ENCODE peak calls at places on chromosomes 5 and 9, in six cellular contexts. U is left lobe of liver; K is DMS79; A is astrocyte of the hippocampus; D is stimulated activated CD4-positive, alpha-beta T cell treated with anti-CD3 and anti-CD28 coated beads, Interleukin-1b, Interleukin-23, amount 100 ng/mL, for 24 hours; L is ureter. W is an unnamed sample.

GRCh38 chr9:13941686-13942085 is 372.3 kb downstream of the NFIB start:
- DNase-seq in U (no peak), K (no peak), A (no peak), D (no peak), L (no peak), W (no peak)

GRCh38 chr5:83503662-83504061 is 32.1 kb downstream of the VCAN start:
- DNase-seq in U (no peak), K (no peak), A (no peak), D (no peak), L (no peak), W (no peak)

GRCh38 chr9:69421908-69422801 is 97.1 kb downstream of the ENTREP1 start:
- DNase-seq in U (peak; percentile 62), K (peak; percentile 19), A (peak; percentile 82), D (peak; percentile 16), L (peak; percentile 56), W (peak; percentile 58)

GRCh38 chr5:164306662-164307061 is 801.2 kb downstream of the MAT2B start:
- DNase-seq in U (no peak), K (no peak), A (peak; percentile 21), D (no peak), L (no peak), W (peak; percentile 50)

GRCh38 chr5:95718203-95718602 is 12.9 kb upstream of the RHOBTB3 start:
- DNase-seq in U (no peak), K (no peak), A (no peak), D (no peak), L (no peak), W (no peak)

GRCh38 chr5:172282277-172283019 is 1.1 kb downstream of the UBTD2 start:
- DNase-seq in U (no peak), K (no peak), A (peak; percentile 31), D (no peak), L (no peak), W (peak; percentile 30)

GRCh38 chr5:61916621-61917620 is 389.1 kb upstream of the KIF2A start:
- DNase-seq in U (no peak), K (no peak), A (peak; percentile 81), D (no peak), L (peak; percentile 62), W (peak; percentile 63)

GRCh38 chr5:14056039-14056438 is 87.1 kb upstream of the TRIO start:
- DNase-seq in U (no peak), K (no peak), A (no peak), D (no peak), L (no peak), W (no peak)

GRCh38 chr5:61924251-61924650 is 381.8 kb upstream of the KIF2A start:
- DNase-seq in U (no peak), K (no peak), A (peak; percentile 16), D (no peak), L (no peak), W (no peak)

GRCh38 chr5:36602711-36603321 is 3.6 kb upstream of the SLC1A3 start:
- DNase-seq in U (no peak), K (no peak), A (no peak), D (no peak), L (no peak), W (no peak)

GRCh38 chr5:11620172-11620571 is 284.1 kb downstream of the CTNND2 start:
- DNase-seq in U (no peak), K (no peak), A (no peak), D (no peak), L (no peak), W (no peak)

GRCh38 chr5:16983022-16983639 is 47.0 kb upstream of the MYO10 start:
- DNase-seq in U (no peak), K (no peak), A (peak; percentile 57), D (no peak), L (no peak), W (no peak)

W was measured in HT1080.